ENCODE peak calls at places on chromosomes 2 and 18, in five cellular contexts. One of them, this sample, is unnamed.

GRCh38 chr2:98757904-98758421 is 27.0 kb upstream of the MGAT4A start:
- DNase-seq in fibroblast of lung: peak
- DNase-seq in pancreas: peak
- DNase-seq in tibial nerve: peak
- DNase-seq in GM23338: no peak
- DNase-seq in this sample: peak

GRCh38 chr18:58201268-58201667 is 157.2 kb downstream of the NEDD4L start:
- DNase-seq in fibroblast of lung: no peak
- DNase-seq in pancreas: no peak
- DNase-seq in tibial nerve: no peak
- DNase-seq in GM23338: no peak
- DNase-seq in this sample: no peak

GRCh38 chr2:159613515-159614336 is 2.6 kb downstream of the BAZ2B start:
- DNase-seq in fibroblast of lung: peak
- DNase-seq in pancreas: no peak
- DNase-seq in tibial nerve: no peak
- DNase-seq in GM23338: peak
- DNase-seq in this sample: no peak

GRCh38 chr2:173511942-173512341 is 157.3 kb downstream of the CDCA7 start:
- DNase-seq in fibroblast of lung: peak
- DNase-seq in pancreas: no peak
- DNase-seq in tibial nerve: no peak
- DNase-seq in GM23338: peak
- DNase-seq in this sample: no peak

GRCh38 chr2:157691695-157692094 is 63.0 kb upstream of the ACVR1C start:
- DNase-seq in fibroblast of lung: peak
- DNase-seq in pancreas: no peak
- DNase-seq in tibial nerve: no peak
- DNase-seq in GM23338: no peak
- DNase-seq in this sample: no peak

GRCh38 chr2:131520526-131520925 is 7.2 kb upstream of the CCDC74A start:
- DNase-seq in fibroblast of lung: no peak
- DNase-seq in pancreas: peak
- DNase-seq in tibial nerve: no peak
- DNase-seq in GM23338: no peak
- DNase-seq in this sample: no peak

GRCh38 chr2:9262671-9263171 is 56.1 kb downstream of the ASAP2 start:
- DNase-seq in fibroblast of lung: peak
- DNase-seq in pancreas: no peak
- DNase-seq in tibial nerve: no peak
- DNase-seq in GM23338: no peak
- DNase-seq in this sample: no peak

GRCh38 chr2:68091439-68092034 is 28.7 kb upstream of the C1D start:
- DNase-seq in fibroblast of lung: no peak
- DNase-seq in pancreas: no peak
- DNase-seq in tibial nerve: no peak
- DNase-seq in GM23338: no peak
- DNase-seq in this sample: no peak

GRCh38 chr2:150643106-150643730 is 155.8 kb upstream of the RND3 start:
- DNase-seq in fibroblast of lung: no peak
- DNase-seq in pancreas: no peak
- DNase-seq in tibial nerve: no peak
- DNase-seq in GM23338: no peak
- DNase-seq in this sample: no peak

GRCh38 chr18:55983433-55983832 is 395.4 kb upstream of the TCF4 start:
- DNase-seq in fibroblast of lung: no peak
- DNase-seq in pancreas: no peak
- DNase-seq in tibial nerve: no peak
- DNase-seq in GM23338: no peak
- DNase-seq in this sample: no peak

GRCh38 chr18:48732767-48733424 is 194.1 kb downstream of the CTIF start:
- DNase-seq in fibroblast of lung: no peak
- DNase-seq in pancreas: no peak
- DNase-seq in tibial nerve: no peak
- DNase-seq in GM23338: no peak
- DNase-seq in this sample: no peak

GRCh38 chr18:30376515-30376914 is 666.0 kb downstream of the DSC3 start:
- DNase-seq in fibroblast of lung: no peak
- DNase-seq in pancreas: no peak
- DNase-seq in tibial nerve: no peak
- DNase-seq in GM23338: peak
- DNase-seq in this sample: no peak

GRCh38 chr2:233829193-233830110 is 24.9 kb downstream of the HJURP start:
- DNase-seq in fibroblast of lung: no peak
- DNase-seq in pancreas: no peak
- DNase-seq in tibial nerve: no peak
- DNase-seq in GM23338: no peak
- DNase-seq in this sample: no peak

GRCh38 chr2:2919574-2920365 is 457.8 kb downstream of the EIPR1 start:
- DNase-seq in fibroblast of lung: no peak
- DNase-seq in pancreas: no peak
- DNase-seq in tibial nerve: no peak
- DNase-seq in GM23338: no peak
- DNase-seq in this sample: no peak

GRCh38 chr2:38446418-38446817 is 69.3 kb upstream of the ATL2 start:
- DNase-seq in fibroblast of lung: no peak
- DNase-seq in pancreas: no peak
- DNase-seq in tibial nerve: no peak
- DNase-seq in GM23338: peak
- DNase-seq in this sample: no peak

DNA sequence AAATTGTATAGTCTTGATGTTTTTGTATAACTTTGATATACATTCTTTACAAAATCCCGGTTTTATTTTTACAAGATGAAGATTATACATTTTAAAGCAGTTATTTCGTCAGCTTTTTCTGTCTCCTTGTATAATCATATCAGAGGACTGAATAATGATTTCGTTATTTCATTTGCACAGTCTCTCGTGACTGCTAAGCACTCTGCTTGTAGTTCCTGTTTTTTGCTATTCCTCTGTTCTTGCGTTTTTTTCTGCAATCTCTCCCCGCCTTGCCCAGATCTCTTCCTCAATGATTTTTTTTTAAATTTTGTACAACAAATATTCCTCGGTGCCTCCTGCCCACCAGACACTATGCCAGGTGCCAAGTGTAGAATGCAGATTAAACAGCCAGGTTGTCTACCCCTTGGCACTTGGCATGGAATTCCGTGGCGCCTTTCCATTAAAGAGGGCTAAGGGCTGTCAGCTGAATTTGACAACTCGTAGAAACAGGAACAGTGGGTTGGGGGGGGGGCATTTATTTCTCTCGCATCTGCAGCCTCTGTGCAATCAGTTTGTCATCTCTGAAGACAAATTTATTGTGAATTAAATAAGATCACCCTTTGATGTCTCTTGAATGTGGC is 69.6 kb downstream of the KLHL29 start:
- DNase-seq in fibroblast of lung: no peak
- DNase-seq in pancreas: no peak
- DNase-seq in tibial nerve: no peak
- DNase-seq in GM23338: no peak
- DNase-seq in this sample: no peak
- H3K27ac ChIP-seq in fibroblast of lung: no peak
- H3K27ac ChIP-seq in pancreas: no peak
- H3K27ac ChIP-seq in tibial nerve: peak
- H3K27ac ChIP-seq in GM23338: no peak
- H3K27ac ChIP-seq in this sample: no peak

GRCh38 chr2:230907361-230908093 is 17.5 kb downstream of the GPR55 start:
- DNase-seq in fibroblast of lung: no peak
- DNase-seq in pancreas: peak
- DNase-seq in tibial nerve: no peak
- DNase-seq in GM23338: no peak
- DNase-seq in this sample: no peak
- H3K27ac ChIP-seq in fibroblast of lung: no peak
- H3K27ac ChIP-seq in pancreas: no peak
- H3K27ac ChIP-seq in tibial nerve: no peak
- H3K27ac ChIP-seq in GM23338: no peak
- H3K27ac ChIP-seq in this sample: no peak

GRCh38 chr2:19786408-19787058 is 115.2 kb downstream of the TTC32 start:
- DNase-seq in fibroblast of lung: peak
- DNase-seq in pancreas: no peak
- DNase-seq in tibial nerve: no peak
- DNase-seq in GM23338: no peak
- DNase-seq in this sample: no peak
- H3K27ac ChIP-seq in fibroblast of lung: peak
- H3K27ac ChIP-seq in pancreas: no peak
- H3K27ac ChIP-seq in tibial nerve: no peak
- H3K27ac ChIP-seq in GM23338: no peak
- H3K27ac ChIP-seq in this sample: peak

GRCh38 chr2:27442981-27443323 is 771 bp downstream of the KRTCAP3 start:
- DNase-seq in fibroblast of lung: no peak
- DNase-seq in pancreas: peak
- DNase-seq in tibial nerve: no peak
- DNase-seq in GM23338: no peak
- DNase-seq in this sample: peak
- H3K27ac ChIP-seq in fibroblast of lung: no peak
- H3K27ac ChIP-seq in pancreas: peak
- H3K27ac ChIP-seq in tibial nerve: peak
- H3K27ac ChIP-seq in GM23338: no peak
- H3K27ac ChIP-seq in this sample: peak